ENCODE peak calls at places on chromosomes 5 and 9, in seven cellular contexts. R is fibroblast of mammary gland; F is adipocyte; Y is RPMI8226; Z is stimulated activated CD8-positive, alpha-beta memory T cell treated with anti-CD3 and anti-CD28 coated beads, Interleukin-15, amount 100 ng/mL, for 4 hours; B is NCI-H1092 treated with DMSO at 0.1 percent for 48 hours; A is Kasumi-1. D is an unnamed sample.

GRCh38 chr9:115673599-115673998 is 480.0 kb upstream of the PAPPA start:
- DNase-seq in Z (no peak), Y (no peak), A (no peak), B (no peak), F (peak; percentile 60), R (peak; percentile 86), D (no peak)

GRCh38 chr9:15349892-15350761 is 43.1 kb upstream of the TTC39B start:
- DNase-seq in Y (peak; percentile 91), Z (no peak), B (no peak), F (peak; percentile 42), R (peak; percentile 44), A (no peak), D (peak; percentile 18)

GRCh38 chr9:127977877-127978647 is 2.7 kb downstream of the EEIG1 start:
- DNase-seq in Z (no peak), B (no peak), Y (no peak), F (peak; percentile 84), A (no peak), R (peak; percentile 82), D (no peak)

GRCh38 chr5:93330506-93330905 is 250.5 kb downstream of the NR2F1-AS1 start:
- DNase-seq in R (peak; percentile 85), F (no peak), A (no peak), Z (no peak), B (no peak), Y (no peak), D (no peak)

GRCh38 chr9:125785187-125785840 is 38.1 kb downstream of the PBX3 start:
- DNase-seq in Y (no peak), B (no peak), A (no peak), R (peak; percentile 59), F (no peak), Z (peak; percentile 18), D (no peak)

GRCh38 chr5:127572930-127573329 is 55.5 kb downstream of the PRRC1 start:
- DNase-seq in B (no peak), Y (no peak), R (peak; percentile 24), Z (no peak), F (peak; percentile 25), A (peak; percentile 42), D (no peak)

GRCh38 chr9:77819672-77820071 is 171.6 kb upstream of the GNA14 start:
- DNase-seq in A (peak; percentile 49), R (peak; percentile 59), B (no peak), Z (no peak), Y (no peak), F (no peak), D (no peak)

GRCh38 chr9:133839822-133840329 is 101.7 kb upstream of the SARDH start:
- DNase-seq in Z (no peak), B (no peak), Y (no peak), R (peak; percentile 29), A (no peak), F (peak; percentile 56), D (no peak)

GRCh38 chr9:75083188-75083976 is 4.6 kb downstream of the NMRK1 start:
- DNase-seq in R (no peak), B (peak; percentile 54), Y (no peak), Z (no peak), F (no peak), A (no peak), D (no peak)

GRCh38 chr9:122374885-122375420 is 4.1 kb downstream of the PTGS1 start:
- DNase-seq in Z (no peak), R (peak; percentile 74), Y (no peak), F (peak; percentile 92), B (no peak), A (no peak), D (no peak)

GRCh38 chr5:177429248-177430045 is 3.0 kb downstream of the GRK6 start:
- DNase-seq in R (no peak), Y (peak; percentile 57), F (no peak), Z (peak; percentile 90), B (no peak), A (peak; percentile 96), D (no peak)

GRCh38 chr9:137146527-137146918 is 7.6 kb downstream of the GRIN1 start:
- DNase-seq in Z (no peak), A (no peak), B (no peak), R (no peak), F (no peak), Y (no peak), D (no peak)

GRCh38 chr5:17004441-17005086 is 68.5 kb upstream of the MYO10 start:
- DNase-seq in Z (no peak), F (no peak), B (no peak), R (no peak), A (no peak), Y (no peak), D (no peak)

GRCh38 chr9:27750571-27750970 is 177.3 kb upstream of the C9orf72 start:
- DNase-seq in R (no peak), Z (no peak), A (no peak), B (no peak), Y (no peak), F (no peak), D (peak; percentile 35)

GRCh38 chr5:168433982-168434381 is 52.3 kb upstream of the RARS1 start:
- DNase-seq in A (no peak), Z (no peak), Y (no peak), B (no peak), F (no peak), R (no peak), D (no peak)

GRCh38 chr5:174837919-174838902 is 113.8 kb downstream of the MSX2 start:
- DNase-seq in B (no peak), A (no peak), R (peak; percentile 98), Y (no peak), F (peak; percentile 79), Z (no peak), D (no peak)

GRCh38 chr5:64213568-64213967 is 47.9 kb downstream of the RNF180 start:
- DNase-seq in R (no peak), B (no peak), Y (no peak), F (no peak), A (no peak), Z (no peak), D (no peak)

GRCh38 chr9:84556556-84556955 is 113.0 kb upstream of the NTRK2 start:
- DNase-seq in R (no peak), A (no peak), Y (no peak), B (no peak), Z (no peak), F (no peak), D (no peak)

GRCh38 chr9:136327313-136327971 is at the start of gene GPSM1:
- DNase-seq in Z (no peak), B (peak; percentile 11), A (no peak), F (peak; percentile 79), R (peak; percentile 41), Y (peak; percentile 62), D (no peak)

GRCh38 chr5:106397700-106398099 is 1273.0 kb downstream of the EFNA5 start:
- DNase-seq in R (peak; percentile 90), F (peak; percentile 82), Y (no peak), B (no peak), A (peak; percentile 35), Z (no peak), D (peak; percentile 77)

D was measured in retinal pigment epithelial cell.